ENCODE peak calls at places on chromosomes 12 and 14, in seven cellular contexts. O, L, K, A, P, B and D are unnamed samples.
A peak's percentile ranks its signal among the peaks of the same experiment; 100 is the strongest.

GRCh38 chr14:95092723-95093122 is 64.6 kb downstream of the DICER1 start:
- DNase-seq in O (no peak), L (no peak), K (no peak), A (no peak), P (no peak), B (no peak), D (no peak)

GRCh38 chr14:59301354-59301753 is 112.9 kb downstream of the DAAM1 start:
- DNase-seq in O (no peak), L (peak; percentile 78), K (no peak), A (peak; percentile 53), P (peak; percentile 12), B (no peak), D (peak; percentile 21)

GRCh38 chr12:123094349-123095073 is 56.4 kb downstream of the PITPNM2 start:
- DNase-seq in O (no peak), L (peak; percentile 79), K (peak; percentile 45), A (no peak), P (no peak), B (no peak), D (no peak)

GRCh38 chr12:129984097-129984496 is 80.3 kb upstream of the TMEM132D start:
- DNase-seq in O (no peak), L (no peak), K (no peak), A (no peak), P (no peak), B (no peak), D (no peak)

GRCh38 chr12:124481772-124482566 is 85.4 kb downstream of the NCOR2 start:
- DNase-seq in O (no peak), L (no peak), K (no peak), A (no peak), P (no peak), B (no peak), D (no peak)

GRCh38 chr12:108799528-108800243 is 57.7 kb downstream of the SSH1 start:
- DNase-seq in O (no peak), L (no peak), K (no peak), A (no peak), P (no peak), B (no peak), D (no peak)

GRCh38 chr12:53965251-53966069 is 7.5 kb upstream of the HOXC11 start:
- DNase-seq in O (no peak), L (no peak), K (no peak), A (no peak), P (no peak), B (peak; percentile 84), D (no peak)

GRCh38 chr14:104444159-104445030 is 135.2 kb upstream of the C14orf180 start:
- DNase-seq in O (no peak), L (no peak), K (no peak), A (no peak), P (no peak), B (no peak), D (no peak)

GRCh38 chr12:40970320-40970907 is 217.7 kb upstream of the PDZRN4 start:
- DNase-seq in O (no peak), L (peak; percentile 1), K (peak; percentile 6), A (no peak), P (no peak), B (no peak), D (no peak)

GRCh38 chr14:68468437-68469207 is 324.2 kb downstream of the ZFP36L1 start:
- DNase-seq in O (no peak), L (no peak), K (no peak), A (no peak), P (no peak), B (no peak), D (no peak)
- TF ChIP-seq POLR2AphosphoS5 in O (no peak), L (no peak), K (no peak), A (no peak), P (no peak), B (no peak), D (no peak)

GRCh38 chr12:31245822-31246469 is 80.0 kb downstream of the SINHCAF start:
- DNase-seq in O (no peak), L (peak; percentile 44), K (peak; percentile 34), A (no peak), P (no peak), B (no peak), D (no peak)
- TF ChIP-seq TAF1 in O (no peak), L (no peak), K (no peak), A (no peak), P (no peak), B (no peak), D (no peak)

GRCh38 chr12:31659087-31659942 is at the start of gene ETFBKMT:
- DNase-seq in O (peak; percentile 82), L (peak; percentile 90), K (peak; percentile 90), A (peak; percentile 90), P (peak; percentile 77), B (peak; percentile 90), D (peak; percentile 74)

GRCh38 chr12:31658743-31659086 is 773 bp upstream of the ETFBKMT start:
- DNase-seq in O (peak; percentile 10), L (no peak), K (no peak), A (no peak), P (no peak), B (no peak), D (no peak)

GRCh38 chr12:31664038-31664437 is 4.5 kb downstream of the ETFBKMT start:
- DNase-seq in O (no peak), L (peak; percentile 12), K (no peak), A (no peak), P (no peak), B (no peak), D (no peak)

DNA sequence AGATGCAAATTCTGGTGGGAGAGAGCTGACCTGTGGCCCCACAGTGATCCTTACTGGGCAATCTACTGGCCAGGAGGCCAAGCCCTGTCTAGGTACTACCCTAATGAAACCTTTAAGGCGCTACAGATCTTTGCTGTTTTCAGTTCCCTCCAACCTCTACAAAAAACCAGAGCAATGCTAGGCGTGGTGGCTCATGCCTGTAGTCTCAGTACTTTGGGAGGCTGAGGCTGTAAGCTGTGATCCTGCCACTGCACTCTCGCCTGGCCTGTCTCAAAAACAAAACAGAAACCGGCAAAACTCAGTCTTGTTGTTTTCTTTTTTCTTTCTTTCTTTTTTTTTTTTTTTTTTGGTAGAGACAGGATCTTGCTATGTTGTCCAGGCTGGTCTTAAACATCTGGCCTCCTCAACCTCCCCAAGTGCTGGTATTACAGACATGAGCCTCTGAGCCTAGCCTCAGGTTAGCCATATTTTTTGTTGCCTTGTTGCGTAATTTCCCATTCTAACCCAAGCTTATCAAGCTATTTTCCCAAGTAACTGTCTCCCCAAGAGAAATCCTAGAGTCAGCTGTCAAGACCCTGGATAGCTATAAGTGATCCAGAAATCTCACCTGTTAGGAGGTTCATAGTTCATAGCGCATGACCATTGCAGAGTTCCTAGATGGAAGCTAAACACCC is 2.8 kb downstream of the ETFBKMT start:
- DNase-seq in O (no peak), L (no peak), K (no peak), A (no peak), P (no peak), B (no peak), D (no peak)
- TF ChIP-seq POLR2AphosphoS5 in O (no peak), L (no peak), K (no peak), A (no peak), P (no peak), B (no peak), D (no peak)

GRCh38 chr12:128551266-128552025 is 272.3 kb downstream of the SLC15A4 start:
- DNase-seq in O (no peak), L (no peak), K (no peak), A (no peak), P (no peak), B (no peak), D (no peak)
- TF ChIP-seq TAF1 in O (no peak), L (no peak), K (no peak), A (no peak), P (no peak), B (no peak), D (no peak)

DNA sequence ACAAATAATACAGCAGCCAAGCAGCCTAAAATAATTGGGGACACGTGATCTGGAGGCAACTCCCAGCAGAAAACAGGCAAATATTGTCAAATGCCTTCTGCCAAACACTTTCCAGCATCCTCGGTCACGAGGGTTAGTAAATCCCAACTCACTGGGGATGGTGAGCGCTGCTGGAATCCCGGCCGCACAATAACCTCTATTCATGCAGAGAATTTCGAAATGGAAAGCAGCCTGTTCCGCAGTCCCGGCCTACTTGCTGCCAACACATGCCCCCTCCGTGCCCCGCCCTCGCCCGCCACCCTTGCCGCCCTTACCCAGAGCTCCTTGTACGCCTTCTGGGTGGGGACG is 62.2 kb downstream of the RFX4 start:
- DNase-seq in O (no peak), L (peak; percentile 93), K (no peak), A (no peak), P (no peak), B (no peak), D (no peak)
- TF ChIP-seq POLR2AphosphoS5 in O (no peak), L (no peak), K (no peak), A (no peak), P (no peak), B (no peak), D (no peak)

DNA sequence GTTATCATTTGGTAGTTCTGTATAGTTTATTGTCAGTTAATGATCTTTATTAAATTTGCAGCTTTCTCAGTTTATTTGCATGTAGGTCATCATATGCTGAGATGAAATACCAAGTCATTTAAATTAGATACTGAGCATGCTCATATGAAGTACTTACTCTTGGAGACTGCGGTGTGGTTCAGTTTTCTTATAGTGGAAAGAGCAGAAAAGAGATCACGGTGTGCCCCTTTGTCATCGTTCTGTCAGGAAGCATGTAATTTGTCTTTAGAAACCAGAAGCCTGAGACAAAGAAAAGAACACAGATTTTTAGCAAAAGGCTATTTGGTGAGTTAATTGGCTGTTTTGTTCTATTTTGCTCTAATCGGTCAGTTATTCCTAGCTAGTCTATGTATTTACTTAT is 75.6 kb downstream of the PLEKHA5 start:
- DNase-seq in O (no peak), L (no peak), K (no peak), A (no peak), P (no peak), B (no peak), D (no peak)
- TF ChIP-seq TAF1 in O (no peak), L (no peak), K (no peak), A (no peak), P (no peak), B (no peak), D (no peak)

GRCh38 chr12:20646239-20646827 is 48.8 kb upstream of the SLCO1C1 start:
- DNase-seq in O (peak; percentile 39), L (peak; percentile 58), K (no peak), A (no peak), P (no peak), B (no peak), D (no peak)
- TF ChIP-seq POLR2AphosphoS5 in O (no peak), L (no peak), K (no peak), A (no peak), P (no peak), B (no peak), D (no peak)